ENCODE peak calls at places on chromosomes 11 and 22, in seven cellular contexts. Z is mesendoderm, R is H1, E is IMR-90, B is H9, A is mesenchymal stem cell, S is trophoblast cell. F is an unnamed sample.

GRCh38 chr11:68664906-68665305 is 19.4 kb upstream of the GAL start:
- DNase-seq in Z (no peak), R (no peak), E (no peak), B (no peak), A (no peak), S (no peak), F (no peak)

GRCh38 chr22:50318356-50318697 is 8.5 kb downstream of the DENND6B start:
- DNase-seq in Z (no peak), R (no peak), E (no peak), B (no peak), A (no peak), S (no peak), F (no peak)

GRCh38 chr22:45503816-45504702 is 1.4 kb downstream of the FBLN1 start:
- DNase-seq in Z (peak; percentile 74), R (peak; percentile 53), E (peak; percentile 72), B (peak; percentile 77), A (peak; percentile 85), S (no peak), F (peak; percentile 98)

GRCh38 chr11:120471131-120471530 is 40.4 kb upstream of the GRIK4 start:
- DNase-seq in Z (no peak), R (no peak), E (peak; percentile 89), B (no peak), A (peak; percentile 74), S (no peak), F (no peak)

GRCh38 chr11:32429477-32429876 is 5.9 kb downstream of the WT1 start:
- DNase-seq in Z (no peak), R (no peak), E (no peak), B (no peak), A (no peak), S (no peak), F (no peak)

GRCh38 chr11:133064152-133064877 is 468.0 kb downstream of the OPCML start:
- DNase-seq in Z (peak; percentile 96), R (peak; percentile 67), E (peak; percentile 48), B (peak; percentile 88), A (peak; percentile 62), S (no peak), F (peak; percentile 68)

GRCh38 chr22:39236321-39237275 is 8.2 kb downstream of the PDGFB start:
- DNase-seq in Z (no peak), R (no peak), E (no peak), B (no peak), A (no peak), S (peak; percentile 17), F (no peak)

GRCh38 chr22:31128156-31128555 is 5.4 kb downstream of the INPP5J start:
- DNase-seq in Z (no peak), R (no peak), E (no peak), B (no peak), A (no peak), S (no peak), F (no peak)

GRCh38 chr11:131597875-131598274 is 227.5 kb downstream of the NTM start:
- DNase-seq in Z (no peak), R (no peak), E (no peak), B (no peak), A (no peak), S (no peak), F (no peak)

GRCh38 chr11:61724437-61724836 is 28.0 kb upstream of the MYRF start:
- DNase-seq in Z (no peak), R (no peak), E (no peak), B (no peak), A (no peak), S (no peak), F (no peak)
- H2BK5ac ChIP-seq in Z (no peak overlapping the region), R (no peak overlapping the region), E (no peak overlapping the region), B (no peak overlapping the region), A (no peak overlapping the region), S (no peak overlapping the region), F (no peak overlapping the region)

GRCh38 chr22:44271010-44271500 is 41.7 kb downstream of the SHISAL1 start:
- DNase-seq in Z (no peak), R (no peak), E (no peak), B (no peak), A (no peak), S (no peak), F (no peak)
- H2BK5ac ChIP-seq in Z (no peak overlapping the region), R (peak overlapping the region; percentile 39), E (no peak overlapping the region), B (no peak overlapping the region), A (no peak overlapping the region), S (no peak overlapping the region), F (no peak overlapping the region)

DNA sequence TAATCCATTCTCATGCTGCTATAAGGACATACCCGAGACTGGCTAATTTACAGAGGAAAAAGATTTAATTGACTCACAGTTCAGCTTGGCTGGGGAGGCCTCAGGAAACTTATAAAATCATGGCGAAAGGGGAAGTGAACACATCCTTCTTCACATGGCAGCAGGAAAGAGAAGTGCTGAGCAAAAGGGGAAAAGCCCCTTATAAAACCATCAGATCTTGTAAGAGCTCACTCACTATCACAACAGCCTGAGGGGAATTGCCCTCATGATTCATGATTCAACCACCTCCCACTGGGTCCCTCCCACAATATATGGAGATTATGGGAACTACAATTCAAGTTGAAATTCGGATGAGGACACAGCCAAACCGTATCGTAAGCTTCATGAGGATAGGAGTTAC is 3.8 kb upstream of the CYB5R2 start:
- DNase-seq in Z (peak; percentile 68), R (no peak), E (peak; percentile 41), B (no peak), A (peak; percentile 38), S (peak; percentile 80), F (no peak)
- H2BK5ac ChIP-seq in Z (no peak overlapping the region), R (no peak overlapping the region), E (no peak overlapping the region), B (no peak overlapping the region), A (no peak overlapping the region), S (no peak overlapping the region), F (no peak overlapping the region)

GRCh38 chr11:15286465-15286864 is 171.7 kb downstream of the INSC start:
- DNase-seq in Z (no peak), R (no peak), E (no peak), B (no peak), A (no peak), S (no peak), F (no peak)

GRCh38 chr11:15289718-15290117 is 175.0 kb downstream of the INSC start:
- DNase-seq in Z (no peak), R (no peak), E (no peak), B (no peak), A (no peak), S (no peak), F (no peak)

GRCh38 chr11:15293975-15294374 is 179.3 kb downstream of the INSC start:
- DNase-seq in Z (no peak), R (no peak), E (no peak), B (no peak), A (no peak), S (no peak), F (no peak)

GRCh38 chr11:15288801-15289342 is 174.1 kb downstream of the INSC start:
- DNase-seq in Z (no peak), R (no peak), E (no peak), B (no peak), A (no peak), S (no peak), F (no peak)

DNA sequence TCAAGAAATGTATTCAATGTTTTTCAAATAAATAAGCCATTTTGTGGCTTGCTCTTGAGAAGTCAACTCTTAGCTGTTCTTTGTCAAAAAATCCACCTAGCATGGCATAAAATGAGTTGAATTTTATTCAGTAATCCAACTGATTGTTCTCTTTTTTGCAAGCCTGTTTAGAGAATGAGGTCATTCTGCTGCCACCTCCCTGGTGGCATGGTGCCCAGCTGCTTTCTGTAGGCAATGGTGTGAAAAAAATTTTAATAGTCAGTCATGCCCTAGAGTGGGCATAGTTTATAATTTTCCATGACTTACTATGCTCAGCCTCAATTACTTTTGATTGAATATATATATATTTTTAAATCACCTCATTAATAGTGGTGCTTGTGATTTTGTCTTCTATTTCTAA is 177.2 kb downstream of the INSC start:
- DNase-seq in Z (no peak), R (no peak), E (no peak), B (no peak), A (no peak), S (no peak), F (no peak)
- H2BK5ac ChIP-seq in Z (no peak overlapping the region), R (no peak overlapping the region), E (no peak overlapping the region), B (no peak overlapping the region), A (no peak overlapping the region), S (no peak overlapping the region), F (no peak overlapping the region)

GRCh38 chr11:75462117-75462653 is 29.2 kb upstream of the KLHL35 start:
- DNase-seq in Z (peak; percentile 90), R (peak; percentile 44), E (no peak), B (peak; percentile 59), A (no peak), S (no peak), F (peak; percentile 47)
- H2BK5ac ChIP-seq in Z (peak overlapping the region; percentile 51), R (peak overlapping the region; percentile 21), E (no peak overlapping the region), B (no peak overlapping the region), A (no peak overlapping the region), S (peak overlapping the region; percentile 65), F (peak overlapping the region; percentile 8)